ENCODE peak calls at places on chromosomes 4 and X, in four cellular contexts. H is activated B cell treated with CpG ODN at 0.5 μM for 24 hours; A is Right ventricle myocardium superior; F is stimulated activated CD8-positive, alpha-beta memory T cell treated with anti-CD3 and anti-CD28 coated beads, Interleukin-15, amount 100 ng/mL, for 1 hour. N is an unnamed sample.

GRCh38 chrX:110418857-110419249 is 60.2 kb downstream of the RTL9 start:
- DNase-seq in F (no peak), A (no peak), H (no peak), N (no peak)

GRCh38 chr4:154312246-154312645 is 179.4 kb downstream of the DCHS2 start:
- DNase-seq in F (no peak), A (no peak), H (no peak), N (no peak)

GRCh38 chr4:2457481-2458295 is 11.2 kb upstream of the RNF4 start:
- DNase-seq in A (no peak), F (no peak), H (no peak), N (no peak)

GRCh38 chr4:175560628-175561027 is 251.4 kb downstream of the GPM6A start:
- DNase-seq in H (no peak), A (no peak), F (no peak), N (no peak)

GRCh38 chr4:89737888-89738287 is 99.1 kb downstream of the SNCA start:
- DNase-seq in H (no peak), A (no peak), F (no peak), N (no peak)

GRCh38 chrX:69019073-69019890 is 146.0 kb downstream of the PJA1 start:
- DNase-seq in A (no peak), F (no peak), H (no peak), N (no peak)

GRCh38 chr4:27666943-27667342 is 806.3 kb downstream of the STIM2 start:
- DNase-seq in H (no peak), A (no peak), F (no peak), N (no peak)

GRCh38 chrX:136255543-136255942 is 4.3 kb upstream of the MAP7D3 start:
- DNase-seq in F (no peak), A (peak), H (no peak), N (no peak)

GRCh38 chrX:123267220-123267619 is 83.1 kb downstream of the GRIA3 start:
- DNase-seq in H (no peak), A (no peak), F (no peak), N (no peak)

GRCh38 chrX:72269671-72270251 is 7.3 kb downstream of the RPS4X start:
- DNase-seq in F (no peak), H (no peak), A (no peak), N (no peak)

GRCh38 chr4:147511005-147511660 is 30.2 kb downstream of the EDNRA start:
- DNase-seq in F (no peak), A (no peak), H (no peak), N (no peak)

GRCh38 chr4:137660211-137660610 is 127.9 kb upstream of the PCDH18 start:
- DNase-seq in F (no peak), A (no peak), H (no peak), N (no peak)

GRCh38 chr4:12137556-12137955 is 708.9 kb upstream of the HS3ST1 start:
- DNase-seq in F (no peak), H (no peak), A (no peak), N (no peak)

GRCh38 chr4:184792334-184792733 is 33.4 kb downstream of the ACSL1 start:
- DNase-seq in A (no peak), H (no peak), F (no peak), N (no peak)

GRCh38 chr4:35912174-35912573 is 332.1 kb downstream of the ARAP2 start:
- DNase-seq in A (no peak), F (no peak), H (no peak), N (no peak)

GRCh38 chrX:1391707-1392375 is at the start of gene SLC25A6:
- DNase-seq in H (peak), A (peak), F (peak), N (peak)

GRCh38 chrX:16882702-16883486 is 12.7 kb upstream of the RBBP7 start:
- DNase-seq in A (peak), F (peak), H (peak), N (no peak)

GRCh38 chr4:17846256-17846655 is 35.5 kb downstream of the NCAPG start:
- DNase-seq in A (no peak), H (no peak), F (no peak), N (no peak)

GRCh38 chr4:125703443-125703842 is 388.7 kb downstream of the FAT4 start:
- DNase-seq in F (no peak), A (no peak), H (no peak), N (no peak)

GRCh38 chrX:150587585-150588503 is 19.4 kb downstream of the MTM1 start:
- DNase-seq in A (no peak), H (no peak), F (peak), N (no peak)

GRCh38 chrX:41265615-41266014 is 68.3 kb upstream of the DDX3X start:
- DNase-seq in A (no peak), H (no peak), F (no peak), N (no peak)

GRCh38 chr4:97475621-97476020 is 667.7 kb downstream of the STPG2 start:
- DNase-seq in A (no peak), F (no peak), H (no peak), N (no peak)

GRCh38 chr4:153555730-153556440 is 89.7 kb downstream of the TMEM131L start:
- DNase-seq in F (no peak), A (peak), H (no peak), N (no peak)

GRCh38 chrX:4253092-4253491 is 539.6 kb upstream of the PRKX start:
- DNase-seq in F (no peak), H (no peak), A (no peak), N (no peak)

GRCh38 chrX:109537324-109537665 is 651 bp downstream of the NXT2 start:
- DNase-seq in A (no peak), F (no peak), H (no peak), N (peak)

GRCh38 chr4:143399113-143399949 is 62.7 kb downstream of the GAB1 start:
- DNase-seq in H (no peak), F (no peak), A (no peak), N (no peak)

GRCh38 chr4:182698212-182698611 is 219.0 kb downstream of the DCTD start:
- DNase-seq in F (no peak), A (no peak), H (no peak), N (no peak)

GRCh38 chr4:52015366-52015765 is 4.8 kb downstream of the LRRC66 start:
- DNase-seq in A (no peak), F (no peak), H (no peak), N (peak)

GRCh38 chrX:28848707-28849106 is 261.5 kb downstream of the IL1RAPL1 start:
- DNase-seq in F (no peak), H (no peak), A (no peak), N (no peak)

GRCh38 chrX:75746891-75747639 is 38.0 kb downstream of the MAGEE2 start:
- DNase-seq in F (no peak), A (peak), H (peak), N (peak)

GRCh38 chrX:96722793-96723192 is 38.2 kb downstream of the DIAPH2 start:
- DNase-seq in F (no peak), A (no peak), H (no peak), N (no peak)

GRCh38 chr4:36775544-36775943 is 469.0 kb upstream of the NWD2 start:
- DNase-seq in H (no peak), A (no peak), F (no peak), N (no peak)

GRCh38 chrX:17654116-17654515 is 83.2 kb upstream of the SCML1 start:
- DNase-seq in H (no peak), A (no peak), F (no peak), N (no peak)

GRCh38 chr4:24917076-24917856 is 4.4 kb upstream of the CCDC149 start:
- DNase-seq in F (no peak), A (no peak), H (no peak), N (no peak)

GRCh38 chrX:6129195-6129594 is 99.5 kb downstream of the NLGN4X start:
- DNase-seq in A (no peak), F (no peak), H (no peak), N (no peak)